ENCODE peak calls at places on chromosomes 5 and 9, in eight cellular contexts. O is ascending aorta; D is activated T-helper 1 cell treated with anti-CD3 and anti-CD28 coated beads, Interleukin-2, amount 50 U/mL, for 16 hours; K is erythroblast; C is Right ventricle myocardium inferior; R is activated gamma-delta T cell treated with Interleukin-2 at 50 U/mL for 16 hours; X is NCI-H1092 treated with DMSO at 0.1 percent for 48 hours; H is foreskin melanocyte. S is an unnamed sample.

GRCh38 chr5:143606043-143606752 is 202.7 kb upstream of the NR3C1 start:
- DNase-seq in O (no peak), X (no peak), H (no peak), R (no peak), D (no peak), K (no peak), C (no peak), S (no peak)

GRCh38 chr5:111806150-111806549 is 49.2 kb upstream of the NREP start:
- DNase-seq in H (no peak), O (no peak), K (no peak), C (no peak), R (no peak), X (no peak), D (no peak), S (no peak)

GRCh38 chr5:79845448-79846197 is 145.4 kb downstream of the MTX3 start:
- DNase-seq in X (no peak), R (no peak), O (no peak), K (peak; percentile 45), C (no peak), D (no peak), H (peak; percentile 97), S (no peak)

GRCh38 chr5:148961261-148962199 is 101.3 kb downstream of the SH3TC2 start:
- DNase-seq in D (no peak), R (no peak), X (no peak), H (no peak), O (no peak), K (no peak), C (no peak), S (no peak)

GRCh38 chr5:27702339-27702820 is 664.0 kb upstream of the CDH9 start:
- DNase-seq in K (no peak), D (no peak), X (peak; percentile 4), C (no peak), H (no peak), R (no peak), O (no peak), S (no peak)

GRCh38 chr9:111298111-111298510 is 31.9 kb downstream of the OR2K2 start:
- DNase-seq in D (no peak), C (no peak), X (no peak), K (no peak), R (no peak), O (no peak), H (no peak), S (no peak)

GRCh38 chr9:104682642-104683041 is 11.7 kb upstream of the OR13D1 start:
- DNase-seq in O (no peak), X (peak; percentile 67), C (no peak), R (no peak), H (peak; percentile 23), K (peak; percentile 63), D (no peak), S (no peak)

GRCh38 chr9:137227057-137227852 is at the start of gene RNF224:
- DNase-seq in D (peak; percentile 61), H (no peak), R (peak; percentile 82), X (peak; percentile 63), O (no peak), K (peak; percentile 88), C (peak; percentile 87), S (peak; percentile 89)

GRCh38 chr5:121031487-121031886 is 567.4 kb downstream of the PRR16 start:
- DNase-seq in H (no peak), D (no peak), O (no peak), C (no peak), X (no peak), R (no peak), K (no peak), S (no peak)

GRCh38 chr5:102711525-102712240 is 43.4 kb upstream of the PAM start:
- DNase-seq in R (no peak), O (no peak), X (no peak), H (no peak), D (no peak), C (no peak), K (no peak), S (no peak)

GRCh38 chr5:141747152-141747640 is 65.2 kb upstream of the ARAP3 start:
- DNase-seq in D (no peak), H (no peak), X (peak; percentile 91), R (no peak), C (peak; percentile 89), K (peak; percentile 35), O (peak; percentile 70), S (peak; percentile 93)

GRCh38 chr9:108443741-108444140 is 412.0 kb downstream of the ACTL7B start:
- DNase-seq in K (no peak), D (no peak), R (no peak), X (no peak), C (no peak), O (no peak), H (peak; percentile 40), S (no peak)

GRCh38 chr5:73370076-73370475 is 78.5 kb downstream of the FOXD1 start:
- DNase-seq in R (no peak), X (no peak), D (no peak), C (no peak), K (no peak), O (no peak), H (no peak), S (no peak)

GRCh38 chr9:130266236-130267098 is 907 bp downstream of the HMCN2 start:
- DNase-seq in C (no peak), R (no peak), X (no peak), D (no peak), H (no peak), O (peak; percentile 53), K (no peak), S (peak; percentile 33)

GRCh38 chr5:156137482-156137881 is 189.5 kb upstream of the SGCD start:
- DNase-seq in O (no peak), C (no peak), D (no peak), R (no peak), X (no peak), H (no peak), K (no peak), S (no peak)

GRCh38 chr9:80177949-80178480 is 606.2 kb downstream of the TLE4 start:
- DNase-seq in K (no peak), H (no peak), C (no peak), D (no peak), X (no peak), O (no peak), R (no peak), S (no peak)

GRCh38 chr5:137757634-137758033 is 3.5 kb upstream of the HNRNPA0 start:
- DNase-seq in R (no peak), C (no peak), X (no peak), K (no peak), H (no peak), O (no peak), D (no peak), S (no peak)

GRCh38 chr5:118857700-118858099 is 130.6 kb downstream of the DTWD2 start:
- DNase-seq in K (peak; percentile 31), H (no peak), R (no peak), C (no peak), X (no peak), O (no peak), D (no peak), S (no peak)

GRCh38 chr5:53603009-53603687 is 42.7 kb downstream of the NDUFS4 start:
- DNase-seq in H (peak; percentile 44), X (no peak), C (no peak), O (no peak), R (no peak), D (no peak), K (no peak), S (no peak)

GRCh38 chr9:12775963-12776774 is 1.3 kb downstream of the LURAP1L start:
- DNase-seq in C (peak; percentile 89), H (peak; percentile 81), K (peak; percentile 15), O (peak; percentile 90), R (no peak), D (no peak), X (peak; percentile 92), S (peak; percentile 85)

GRCh38 chr9:137458194-137459146 is 664 bp downstream of the NSMF start:
- DNase-seq in R (no peak), K (peak; percentile 82), X (peak; percentile 27), H (no peak), D (no peak), O (peak; percentile 87), C (peak; percentile 68), S (peak; percentile 77)

GRCh38 chr5:74567351-74567870 is 73.1 kb downstream of the ENC1 start:
- DNase-seq in D (no peak), H (no peak), O (no peak), K (no peak), X (no peak), R (no peak), C (no peak), S (no peak)

GRCh38 chr9:131398204-131398603 is 4.3 kb downstream of the PRRC2B start:
- DNase-seq in K (peak; percentile 20), D (peak; percentile 38), O (no peak), X (no peak), H (no peak), C (no peak), R (peak; percentile 76), S (no peak)

GRCh38 chr5:19753579-19753978 is 234.4 kb downstream of the CDH18 start:
- DNase-seq in H (no peak), C (no peak), O (no peak), R (no peak), D (no peak), X (no peak), K (no peak), S (no peak)

GRCh38 chr5:59744531-59744992 is 149.0 kb downstream of the PDE4D start:
- DNase-seq in R (no peak), O (no peak), K (no peak), D (no peak), H (peak; percentile 76), X (peak; percentile 5), C (no peak), S (no peak)

GRCh38 chr9:111456536-111456935 is 27.6 kb downstream of the ECPAS start:
- DNase-seq in X (no peak), O (no peak), H (no peak), D (no peak), R (no peak), K (no peak), C (no peak), S (no peak)

GRCh38 chr9:109409998-109410397 is 88.1 kb downstream of the PTPN3 start:
- DNase-seq in D (no peak), X (no peak), O (no peak), C (no peak), R (no peak), H (no peak), K (peak; percentile 3), S (no peak)

GRCh38 chr5:42005561-42006153 is 80.6 kb downstream of the FBXO4 start:
- DNase-seq in D (no peak), O (no peak), H (peak; percentile 30), R (no peak), C (no peak), X (peak; percentile 9), K (peak; percentile 30), S (no peak)

GRCh38 chr9:133638711-133639110 is 2.5 kb downstream of the DBH start:
- DNase-seq in D (no peak), X (no peak), R (no peak), C (no peak), K (no peak), H (no peak), O (no peak), S (no peak)

GRCh38 chr9:127493592-127494303 is 42.4 kb downstream of the LRSAM1 start:
- DNase-seq in C (peak; percentile 83), H (no peak), K (no peak), D (no peak), X (no peak), R (no peak), O (no peak), S (no peak)

GRCh38 chr9:69603656-69604055 is 68.5 kb downstream of the APBA1 start:
- DNase-seq in X (no peak), R (no peak), C (no peak), K (no peak), O (no peak), D (no peak), H (no peak), S (no peak)

GRCh38 chr5:41747291-41747690 is 122.9 kb downstream of the OXCT1 start:
- DNase-seq in H (no peak), C (no peak), X (no peak), K (peak; percentile 33), R (no peak), O (no peak), D (no peak), S (no peak)

GRCh38 chr5:171342362-171343111 is 33.5 kb downstream of the TLX3 start:
- DNase-seq in R (no peak), D (no peak), C (no peak), K (peak; percentile 77), O (no peak), H (peak; percentile 47), X (peak; percentile 40), S (no peak)

GRCh38 chr9:129373361-129373760 is 195.3 kb upstream of the IER5L start:
- DNase-seq in R (no peak), D (no peak), K (no peak), O (no peak), H (no peak), C (no peak), X (no peak), S (no peak)

S was measured in right cardiac atrium.